ENCODE peak calls at places on chromosomes 3 and 15, in five cellular contexts. G, L, B, F and T are unnamed samples.

GRCh38 chr3:134357914-134358811 is 16.1 kb downstream of the AMOTL2 start:
- DNase-seq in F (no peak), B (peak; percentile 42), G (peak; percentile 52), L (peak; percentile 91), T (no peak)

GRCh38 chr3:69649713-69650419 is 89.4 kb upstream of the MITF start:
- DNase-seq in L (peak; percentile 57), G (no peak), F (no peak), B (no peak), T (no peak)

GRCh38 chr15:43775411-43775965 is 1.3 kb downstream of the ELL3 start:
- DNase-seq in B (no peak), F (no peak), L (peak; percentile 95), G (peak; percentile 85), T (no peak)

GRCh38 chr15:77985031-77985930 is 92.2 kb downstream of the TBC1D2B start:
- DNase-seq in F (no peak), L (no peak), G (no peak), B (peak; percentile 33), T (no peak)

GRCh38 chr15:97235285-97235985 is 725.1 kb upstream of the ARRDC4 start:
- DNase-seq in G (peak; percentile 15), L (peak; percentile 70), F (peak; percentile 2), B (peak; percentile 54), T (peak; percentile 12)

GRCh38 chr3:72745146-72745976 is 102.9 kb downstream of the SHQ1 start:
- DNase-seq in F (no peak), G (no peak), L (peak; percentile 72), B (no peak), T (no peak)

GRCh38 chr3:14246414-14246813 is 67.8 kb downstream of the LSM3 start:
- DNase-seq in G (no peak), F (no peak), L (no peak), B (no peak), T (no peak)

GRCh38 chr3:184345678-184346144 is 8.3 kb downstream of the FAM131A start:
- DNase-seq in F (peak; percentile 6), G (peak; percentile 80), B (peak; percentile 90), L (peak; percentile 86), T (peak; percentile 87)

GRCh38 chr15:89401636-89402252 is 67.1 kb upstream of the POLG start:
- DNase-seq in L (peak; percentile 52), G (no peak), F (no peak), B (no peak), T (no peak)

GRCh38 chr3:188208751-188209433 is 54.9 kb downstream of the LPP start:
- DNase-seq in B (no peak), L (no peak), G (no peak), F (no peak), T (no peak)

GRCh38 chr3:61574854-61575253 is 13.5 kb downstream of the PTPRG start:
- DNase-seq in B (no peak), L (no peak), F (no peak), G (no peak), T (no peak)

GRCh38 chr15:94692697-94693096 is 461.3 kb downstream of the MCTP2 start:
- DNase-seq in L (no peak), F (no peak), G (no peak), B (no peak), T (no peak)

GRCh38 chr15:88624971-88625290 is 3.8 kb downstream of the AEN start:
- DNase-seq in F (no peak), B (no peak), L (no peak), G (no peak), T (no peak)

GRCh38 chr3:165343185-165343584 is 147.0 kb upstream of the SLITRK3 start:
- DNase-seq in G (no peak), B (no peak), F (no peak), L (no peak), T (no peak)

GRCh38 chr3:73504852-73505251 is 119.9 kb downstream of the PDZRN3 start:
- DNase-seq in G (no peak), B (no peak), F (no peak), L (no peak), T (no peak)

GRCh38 chr15:29952245-29952644 is 130.0 kb upstream of the TJP1 start:
- DNase-seq in B (peak; percentile 72), F (no peak), L (no peak), G (no peak), T (peak; percentile 48)

GRCh38 chr3:48446425-48447193 is at the start of gene ATRIP:
- DNase-seq in L (peak; percentile 93), F (peak; percentile 77), G (peak; percentile 62), B (peak; percentile 98), T (peak; percentile 97)

GRCh38 chr15:89874926-89875564 is 18.7 kb downstream of the AP3S2 start:
- DNase-seq in L (peak; percentile 82), G (peak; percentile 43), F (peak; percentile 56), B (peak; percentile 88), T (peak; percentile 63)

GRCh38 chr3:41900265-41900664 is 61.6 kb downstream of the ULK4 start:
- DNase-seq in F (no peak), G (no peak), L (peak; percentile 24), B (no peak), T (no peak)

GRCh38 chr15:30956216-30956803 is 35.1 kb downstream of the MTMR10 start:
- DNase-seq in F (no peak), G (no peak), L (no peak), B (no peak), T (no peak)

GRCh38 chr3:196631655-196632032 is 7.8 kb upstream of the NRROS start:
- DNase-seq in B (peak; percentile 41), G (no peak), F (no peak), L (no peak), T (no peak)

GRCh38 chr3:139355502-139355901 is 11.7 kb downstream of the MRPS22 start:
- DNase-seq in L (no peak), B (no peak), G (no peak), F (no peak), T (peak; percentile 11)

GRCh38 chr15:67931861-67932260 is 92.0 kb upstream of the RNU6-1 start:
- DNase-seq in G (no peak), F (no peak), L (peak; percentile 12), B (no peak), T (no peak)

GRCh38 chr3:167653750-167654149 is at the start of gene WDR49:
- DNase-seq in L (no peak), F (no peak), B (no peak), G (no peak), T (no peak)

GRCh38 chr3:168467085-168467714 is 371.5 kb upstream of the GOLIM4 start:
- DNase-seq in B (no peak), G (no peak), L (peak; percentile 64), F (peak; percentile 40), T (no peak)

GRCh38 chr3:127043041-127043641 is 60.2 kb downstream of the PLXNA1 start:
- DNase-seq in B (peak; percentile 22), L (peak; percentile 27), F (no peak), G (no peak), T (no peak)

GRCh38 chr3:72572489-72573007 is 275.7 kb downstream of the SHQ1 start:
- DNase-seq in G (no peak), B (no peak), L (no peak), F (no peak), T (no peak)

GRCh38 chr3:189914799-189915198 is 205.9 kb downstream of the P3H2 start:
- DNase-seq in B (no peak), G (no peak), L (peak; percentile 94), F (no peak), T (no peak)

GRCh38 chr3:65758871-65759598 is 279.7 kb downstream of the MAGI1 start:
- DNase-seq in B (no peak), L (no peak), F (no peak), G (no peak), T (no peak)

GRCh38 chr3:188486126-188486525 is 332.2 kb downstream of the LPP start:
- DNase-seq in F (no peak), L (peak; percentile 87), B (no peak), G (no peak), T (no peak)

GRCh38 chr3:71436337-71436736 is 147.2 kb downstream of the FOXP1 start:
- DNase-seq in F (no peak), L (peak; percentile 91), B (no peak), G (no peak), T (no peak)